ENCODE peak calls at places on chromosome 10, in six cellular contexts. One of them, this sample, is unnamed.

GRCh38 chr10:63629363-63630084 is 108.3 kb downstream of the REEP3 start:
- DNase-seq in HepG2: peak
- DNase-seq in HCT116: peak
- DNase-seq in GM12878: peak
- DNase-seq in H1: peak
- DNase-seq in SK-N-SH: peak
- DNase-seq in this sample: peak

GRCh38 chr10:129743738-129744133 is 220.3 kb downstream of the EBF3 start:
- DNase-seq in HepG2: no peak
- DNase-seq in HCT116: no peak
- DNase-seq in GM12878: no peak
- DNase-seq in H1: no peak
- DNase-seq in SK-N-SH: no peak
- DNase-seq in this sample: no peak

GRCh38 chr10:15652757-15653156 is 67.0 kb downstream of the ITGA8 start:
- DNase-seq in HepG2: no peak
- DNase-seq in HCT116: no peak
- DNase-seq in GM12878: no peak
- DNase-seq in H1: no peak
- DNase-seq in SK-N-SH: no peak
- DNase-seq in this sample: no peak

GRCh38 chr10:62709200-62709599 is 95.3 kb upstream of the ADO start:
- DNase-seq in HepG2: no peak
- DNase-seq in HCT116: no peak
- DNase-seq in GM12878: no peak
- DNase-seq in H1: no peak
- DNase-seq in SK-N-SH: no peak
- DNase-seq in this sample: no peak

GRCh38 chr10:75150656-75151055 is 39.2 kb downstream of the SAMD8 start:
- DNase-seq in HepG2: no peak
- DNase-seq in HCT116: no peak
- DNase-seq in GM12878: no peak
- DNase-seq in H1: no peak
- DNase-seq in SK-N-SH: no peak
- DNase-seq in this sample: no peak

GRCh38 chr10:13790196-13790595 is 203.4 kb downstream of the PRPF18 start:
- DNase-seq in HepG2: no peak
- DNase-seq in HCT116: no peak
- DNase-seq in GM12878: no peak
- DNase-seq in H1: no peak
- DNase-seq in SK-N-SH: no peak
- DNase-seq in this sample: no peak

GRCh38 chr10:71269301-71270288 is 49.5 kb upstream of the SLC29A3 start:
- DNase-seq in HepG2: no peak
- DNase-seq in HCT116: no peak
- DNase-seq in GM12878: no peak
- DNase-seq in H1: peak
- DNase-seq in SK-N-SH: no peak
- DNase-seq in this sample: peak

GRCh38 chr10:122308487-122309141 is 37.5 kb downstream of the BTBD16 start:
- DNase-seq in HepG2: no peak
- DNase-seq in HCT116: no peak
- DNase-seq in GM12878: no peak
- DNase-seq in H1: no peak
- DNase-seq in SK-N-SH: no peak
- DNase-seq in this sample: no peak

GRCh38 chr10:101444058-101444457 is 90.1 kb downstream of the BTRC start:
- DNase-seq in HepG2: peak
- DNase-seq in HCT116: no peak
- DNase-seq in GM12878: no peak
- DNase-seq in H1: no peak
- DNase-seq in SK-N-SH: no peak
- DNase-seq in this sample: peak

GRCh38 chr10:118273662-118274061 is 68.5 kb downstream of the FAM204A start:
- DNase-seq in HepG2: no peak
- DNase-seq in HCT116: no peak
- DNase-seq in GM12878: no peak
- DNase-seq in H1: no peak
- DNase-seq in SK-N-SH: no peak
- DNase-seq in this sample: no peak

GRCh38 chr10:113456741-113457140 is 96.1 kb upstream of the HABP2 start:
- DNase-seq in HepG2: no peak
- DNase-seq in HCT116: no peak
- DNase-seq in GM12878: no peak
- DNase-seq in H1: no peak
- DNase-seq in SK-N-SH: no peak
- DNase-seq in this sample: no peak

GRCh38 chr10:12140038-12140437 is 10.6 kb downstream of the SEC61A2 start:
- DNase-seq in HepG2: no peak
- DNase-seq in HCT116: no peak
- DNase-seq in GM12878: no peak
- DNase-seq in H1: no peak
- DNase-seq in SK-N-SH: no peak
- DNase-seq in this sample: no peak

GRCh38 chr10:56349611-56350010 is 11.4 kb downstream of the ZWINT start:
- DNase-seq in HepG2: no peak
- DNase-seq in HCT116: no peak
- DNase-seq in GM12878: no peak
- DNase-seq in H1: no peak
- DNase-seq in SK-N-SH: no peak
- DNase-seq in this sample: peak

GRCh38 chr10:14583252-14583651 is 191.4 kb downstream of the FAM107B start:
- DNase-seq in HepG2: no peak
- DNase-seq in HCT116: no peak
- DNase-seq in GM12878: no peak
- DNase-seq in H1: no peak
- DNase-seq in SK-N-SH: no peak
- DNase-seq in this sample: no peak

GRCh38 chr10:131050162-131050766 is 261.3 kb downstream of the TCERG1L start:
- DNase-seq in HepG2: no peak
- DNase-seq in HCT116: no peak
- DNase-seq in GM12878: no peak
- DNase-seq in H1: no peak
- DNase-seq in SK-N-SH: no peak
- DNase-seq in this sample: no peak

GRCh38 chr10:120318862-120319261 is 138.2 kb upstream of the PLPP4 start:
- DNase-seq in HepG2: no peak
- DNase-seq in HCT116: no peak
- DNase-seq in GM12878: no peak
- DNase-seq in H1: no peak
- DNase-seq in SK-N-SH: peak
- DNase-seq in this sample: no peak

GRCh38 chr10:107529350-107529749 is 364.8 kb upstream of the SORCS1 start:
- DNase-seq in HepG2: no peak
- DNase-seq in HCT116: no peak
- DNase-seq in GM12878: no peak
- DNase-seq in H1: no peak
- DNase-seq in SK-N-SH: no peak
- DNase-seq in this sample: no peak

GRCh38 chr10:7258948-7259523 is 151.8 kb downstream of the SFMBT2 start:
- DNase-seq in HepG2: no peak
- DNase-seq in HCT116: no peak
- DNase-seq in GM12878: no peak
- DNase-seq in H1: no peak
- DNase-seq in SK-N-SH: peak
- DNase-seq in this sample: no peak

GRCh38 chr10:73357821-73358220 is 843 bp downstream of the CFAP70 start:
- DNase-seq in HepG2: no peak
- DNase-seq in HCT116: no peak
- DNase-seq in GM12878: no peak
- DNase-seq in H1: no peak
- DNase-seq in SK-N-SH: no peak
- DNase-seq in this sample: no peak

GRCh38 chr10:59393349-59393748 is 31.0 kb upstream of the FAM13C start:
- DNase-seq in HepG2: no peak
- DNase-seq in HCT116: no peak
- DNase-seq in GM12878: no peak
- DNase-seq in H1: no peak
- DNase-seq in SK-N-SH: no peak
- DNase-seq in this sample: no peak

GRCh38 chr10:20811131-20811530 is 86.0 kb downstream of the NEBL start:
- DNase-seq in HepG2: no peak
- DNase-seq in HCT116: no peak
- DNase-seq in GM12878: no peak
- DNase-seq in H1: no peak
- DNase-seq in SK-N-SH: no peak
- DNase-seq in this sample: no peak

GRCh38 chr10:20004087-20004523 is 187.9 kb downstream of the PLXDC2 start:
- DNase-seq in HepG2: no peak
- DNase-seq in HCT116: no peak
- DNase-seq in GM12878: peak
- DNase-seq in H1: no peak
- DNase-seq in SK-N-SH: peak
- DNase-seq in this sample: no peak

GRCh38 chr10:12634532-12634931 is 285.2 kb downstream of the CAMK1D start:
- DNase-seq in HepG2: no peak
- DNase-seq in HCT116: no peak
- DNase-seq in GM12878: no peak
- DNase-seq in H1: no peak
- DNase-seq in SK-N-SH: no peak
- DNase-seq in this sample: peak

GRCh38 chr10:96017227-96017687 is 26.1 kb upstream of the CCNJ start:
- DNase-seq in HepG2: peak
- DNase-seq in HCT116: peak
- DNase-seq in GM12878: peak
- DNase-seq in H1: no peak
- DNase-seq in SK-N-SH: peak
- DNase-seq in this sample: peak

GRCh38 chr10:119817991-119818888 is 54.4 kb downstream of the MCMBP start:
- DNase-seq in HepG2: no peak
- DNase-seq in HCT116: no peak
- DNase-seq in GM12878: no peak
- DNase-seq in H1: peak
- DNase-seq in SK-N-SH: peak
- DNase-seq in this sample: no peak

GRCh38 chr10:5449823-5450222 is 37.5 kb downstream of the NET1 start:
- DNase-seq in HepG2: peak
- DNase-seq in HCT116: no peak
- DNase-seq in GM12878: no peak
- DNase-seq in H1: no peak
- DNase-seq in SK-N-SH: no peak
- DNase-seq in this sample: no peak

GRCh38 chr10:34444223-34445183 is 370.6 kb downstream of the PARD3 start:
- DNase-seq in HepG2: no peak
- DNase-seq in HCT116: no peak
- DNase-seq in GM12878: no peak
- DNase-seq in H1: no peak
- DNase-seq in SK-N-SH: no peak
- DNase-seq in this sample: no peak

GRCh38 chr10:76282122-76283030 is 851.0 kb downstream of the LRMDA start:
- DNase-seq in HepG2: no peak
- DNase-seq in HCT116: no peak
- DNase-seq in GM12878: no peak
- DNase-seq in H1: no peak
- DNase-seq in SK-N-SH: peak
- DNase-seq in this sample: no peak

GRCh38 chr10:132646443-132647097 is 109.0 kb downstream of the INPP5A start:
- DNase-seq in HepG2: no peak
- DNase-seq in HCT116: no peak
- DNase-seq in GM12878: no peak
- DNase-seq in H1: no peak
- DNase-seq in SK-N-SH: no peak
- DNase-seq in this sample: no peak
- TF ChIP-seq JUND in HepG2: no peak
- TF ChIP-seq JUND in HCT116: no peak
- TF ChIP-seq JUND in GM12878: no peak
- TF ChIP-seq JUND in H1: no peak
- TF ChIP-seq JUND in SK-N-SH: no peak
- TF ChIP-seq JUND in this sample: no peak

GRCh38 chr10:69800665-69801064 is 1.0 kb upstream of the COL13A1 start:
- DNase-seq in HepG2: no peak
- DNase-seq in HCT116: no peak
- DNase-seq in GM12878: no peak
- DNase-seq in H1: no peak
- DNase-seq in SK-N-SH: no peak
- DNase-seq in this sample: no peak
- TF ChIP-seq JUND in HepG2: no peak
- TF ChIP-seq JUND in HCT116: no peak
- TF ChIP-seq JUND in GM12878: no peak
- TF ChIP-seq JUND in H1: no peak
- TF ChIP-seq JUND in SK-N-SH: no peak
- TF ChIP-seq JUND in this sample: no peak

DNA sequence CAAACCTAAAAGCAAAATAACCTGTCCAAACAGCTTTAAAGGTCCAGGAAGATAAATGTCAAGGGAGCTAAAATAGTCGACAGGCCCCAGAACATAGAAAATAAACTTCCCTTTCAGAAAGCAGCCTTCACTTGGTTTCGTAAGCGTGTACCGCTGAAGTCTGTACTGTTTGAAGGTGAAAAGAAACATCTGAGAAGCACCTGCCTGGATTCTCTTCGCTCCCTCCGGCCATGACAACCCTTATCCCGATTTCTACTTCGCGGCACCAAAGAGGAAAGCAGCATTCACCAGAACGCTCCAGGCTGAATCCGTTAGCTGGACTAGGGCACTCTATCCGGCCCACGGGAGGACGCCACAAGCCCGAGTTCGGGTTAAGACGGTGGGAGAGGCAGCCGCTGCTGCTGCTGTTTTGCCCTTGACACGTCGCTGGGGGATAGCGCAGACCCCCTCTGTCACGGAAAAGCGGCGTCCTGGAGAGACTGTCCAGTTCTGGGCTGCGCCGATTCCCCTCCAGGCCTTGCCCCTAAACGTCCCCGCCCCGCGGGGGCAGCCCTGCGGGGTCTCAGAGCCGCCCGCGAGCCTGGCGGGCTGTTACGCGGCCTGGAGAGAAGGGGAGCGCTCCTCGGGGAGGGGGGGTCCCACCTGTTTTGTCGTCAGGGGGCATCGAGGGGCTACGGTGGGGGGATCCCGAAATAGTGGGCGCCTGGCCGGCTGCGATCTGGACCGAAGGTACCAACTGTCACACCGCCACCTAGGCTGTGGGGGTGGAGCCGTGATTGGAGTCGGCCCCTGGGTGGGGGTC is 1.1 kb downstream of the SGMS1 start:
- DNase-seq in HepG2: no peak
- DNase-seq in HCT116: no peak
- DNase-seq in GM12878: no peak
- DNase-seq in H1: no peak
- DNase-seq in SK-N-SH: peak
- DNase-seq in this sample: peak
- TF ChIP-seq JUND in HepG2: no peak
- TF ChIP-seq JUND in HCT116: no peak
- TF ChIP-seq JUND in GM12878: no peak
- TF ChIP-seq JUND in H1: no peak
- TF ChIP-seq JUND in SK-N-SH: no peak
- TF ChIP-seq JUND in this sample: no peak

DNA sequence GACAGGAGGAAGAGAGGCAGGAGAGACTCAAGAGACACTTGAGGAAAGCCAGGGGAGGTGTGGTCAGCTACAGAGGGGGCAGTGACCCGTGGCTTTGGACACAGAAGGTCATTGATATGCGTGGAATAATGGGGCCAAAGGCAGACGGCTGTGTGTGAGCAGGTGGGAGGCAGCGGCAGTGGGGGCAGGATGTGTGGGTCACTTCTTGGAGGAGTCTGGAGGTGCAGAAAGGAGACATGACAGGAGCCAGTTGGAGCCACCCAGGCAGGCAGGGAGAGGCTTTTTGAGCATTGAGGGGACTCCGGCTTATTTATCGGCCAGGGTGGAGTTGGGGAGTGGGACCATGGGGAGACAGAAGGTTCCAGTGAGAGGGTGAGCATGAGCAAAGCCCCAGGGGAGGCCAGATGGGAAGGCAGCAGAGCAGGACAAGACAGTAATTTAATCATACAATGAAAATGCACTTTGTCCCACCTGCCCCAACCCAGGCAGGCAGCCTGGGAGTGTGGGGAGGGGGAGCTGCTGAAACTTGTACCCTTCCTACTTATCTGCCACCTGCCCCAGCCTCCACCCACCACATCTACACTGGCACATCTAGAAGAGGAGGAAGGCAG is 5.0 kb downstream of the LDB3 start:
- DNase-seq in HepG2: no peak
- DNase-seq in HCT116: no peak
- DNase-seq in GM12878: no peak
- DNase-seq in H1: no peak
- DNase-seq in SK-N-SH: peak
- DNase-seq in this sample: no peak
- TF ChIP-seq JUND in HepG2: no peak
- TF ChIP-seq JUND in HCT116: no peak
- TF ChIP-seq JUND in GM12878: no peak
- TF ChIP-seq JUND in H1: no peak
- TF ChIP-seq JUND in SK-N-SH: no peak
- TF ChIP-seq JUND in this sample: no peak

This sample was measured in T47D.